ENCODE peak calls at places on chromosomes 13 and 19, in five cellular contexts. G is cardiac muscle cell, N is breast epithelium, V is PC-3, L is tibial artery. Q is an unnamed sample.

GRCh38 chr13:42969558-42970172 is 22.4 kb downstream of the EPSTI1 start:
- DNase-seq in G (peak), N (peak), V (peak), L (peak), Q (peak)

GRCh38 chr13:21106089-21106488 is 44.7 kb upstream of the LATS2 start:
- DNase-seq in G (no peak), N (no peak), V (peak), L (no peak), Q (peak)

GRCh38 chr13:35817642-35818576 is 313.3 kb downstream of the DCLK1 start:
- DNase-seq in G (no peak), N (no peak), V (no peak), L (no peak), Q (no peak)

GRCh38 chr13:43153436-43154082 is 130.2 kb downstream of the DNAJC15 start:
- DNase-seq in G (no peak), N (no peak), V (peak), L (no peak), Q (peak)

GRCh38 chr13:75437582-75438318 is 44.2 kb downstream of the TBC1D4 start:
- DNase-seq in G (peak), N (no peak), V (no peak), L (no peak), Q (peak)

GRCh38 chr19:3517638-3518037 is 11.5 kb downstream of the FZR1 start:
- DNase-seq in G (no peak), N (no peak), V (no peak), L (no peak), Q (no peak)

GRCh38 chr19:50514346-50515167 is 844 bp upstream of the ASPDH start:
- DNase-seq in G (peak), N (no peak), V (no peak), L (no peak), Q (no peak)

GRCh38 chr13:44303681-44304432 is 69.8 kb upstream of the SERP2 start:
- DNase-seq in G (no peak), N (peak), V (no peak), L (peak), Q (no peak)

GRCh38 chr19:16509141-16510061 is 13.2 kb downstream of the C19orf44 start:
- DNase-seq in G (no peak), N (no peak), V (no peak), L (peak), Q (peak)

GRCh38 chr19:34382471-34382870 is 17.5 kb downstream of the GPI start:
- DNase-seq in G (no peak), N (no peak), V (no peak), L (no peak), Q (no peak)

GRCh38 chr19:38928406-38929001 is 2.1 kb downstream of the SARS2 start:
- DNase-seq in G (no peak), N (no peak), V (no peak), L (no peak), Q (no peak)

GRCh38 chr13:99955107-99955746 is 16.3 kb downstream of the ZIC5 start:
- DNase-seq in G (no peak), N (no peak), V (no peak), L (no peak), Q (no peak)
- H3K4me3 ChIP-seq in G (no peak), N (no peak), V (no peak), L (no peak), Q (no peak)

GRCh38 chr13:112062619-112063308 is 4.2 kb upstream of the SOX1 start:
- DNase-seq in G (peak), N (no peak), V (no peak), L (no peak), Q (no peak)
- TF ChIP-seq CTCF in G (peak), N (no peak), V (no peak), L (no peak), Q (no peak)

GRCh38 chr13:110349239-110349638 is 42.2 kb downstream of the COL4A2 start:
- DNase-seq in G (no peak), N (no peak), V (no peak), L (no peak), Q (no peak)
- H3K4me3 ChIP-seq in G (no peak), N (no peak), V (no peak), L (no peak), Q (no peak)

DNA sequence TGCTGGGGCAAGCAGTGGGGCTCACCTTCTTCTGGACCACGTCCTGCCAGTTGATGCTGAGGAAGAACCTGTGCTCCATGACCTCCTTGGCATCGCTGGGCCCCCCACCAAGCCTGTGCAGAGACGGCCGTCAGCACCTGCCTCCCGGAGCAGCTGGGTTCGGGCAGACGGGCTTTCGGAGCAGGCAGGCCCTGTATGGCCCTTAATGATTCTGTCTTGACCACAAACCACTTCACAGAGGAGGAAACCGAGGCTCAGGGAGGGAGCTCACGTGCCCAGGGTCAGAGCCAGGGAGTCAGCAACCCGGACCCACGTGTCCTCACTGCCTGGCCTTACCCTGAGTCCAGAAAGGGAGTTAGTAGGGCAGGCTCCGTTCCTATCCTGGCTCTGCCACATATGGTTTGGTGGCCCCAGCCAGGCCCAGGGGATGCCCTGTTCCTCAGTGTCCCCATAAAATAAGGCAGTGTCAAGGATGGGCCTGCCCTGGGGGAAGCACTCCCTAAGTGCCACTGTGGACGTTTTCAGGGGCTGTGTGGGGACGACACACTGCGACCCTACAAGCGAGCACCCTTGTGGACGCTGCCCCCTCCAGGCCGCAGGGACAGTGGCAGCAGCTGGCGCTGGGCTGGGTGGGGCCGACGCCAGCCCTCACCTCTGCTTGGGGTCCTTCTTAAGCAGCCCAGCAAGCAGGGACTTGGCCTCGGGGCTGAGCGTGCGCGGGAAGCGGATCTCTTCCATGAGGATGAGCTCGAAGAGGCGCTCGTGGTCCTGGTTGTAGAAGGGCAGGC is 8.9 kb upstream of the CCNP start:
- DNase-seq in G (no peak), N (no peak), V (no peak), L (no peak), Q (no peak)
- TF ChIP-seq CTCF in G (no peak), N (no peak), V (peak), L (no peak), Q (peak)

GRCh38 chr19:13619203-13619632 is 112.9 kb upstream of the CACNA1A start:
- DNase-seq in G (no peak), N (no peak), V (no peak), L (no peak), Q (no peak)

GRCh38 chr19:13611596-13611995 is 105.3 kb upstream of the CACNA1A start:
- DNase-seq in G (no peak), N (no peak), V (no peak), L (no peak), Q (no peak)

GRCh38 chr19:13621413-13621812 is 115.1 kb upstream of the CACNA1A start:
- DNase-seq in G (no peak), N (peak), V (peak), L (no peak), Q (peak)

GRCh38 chr19:13613447-13613846 is 107.2 kb upstream of the CACNA1A start:
- DNase-seq in G (no peak), N (no peak), V (no peak), L (no peak), Q (no peak)

DNA sequence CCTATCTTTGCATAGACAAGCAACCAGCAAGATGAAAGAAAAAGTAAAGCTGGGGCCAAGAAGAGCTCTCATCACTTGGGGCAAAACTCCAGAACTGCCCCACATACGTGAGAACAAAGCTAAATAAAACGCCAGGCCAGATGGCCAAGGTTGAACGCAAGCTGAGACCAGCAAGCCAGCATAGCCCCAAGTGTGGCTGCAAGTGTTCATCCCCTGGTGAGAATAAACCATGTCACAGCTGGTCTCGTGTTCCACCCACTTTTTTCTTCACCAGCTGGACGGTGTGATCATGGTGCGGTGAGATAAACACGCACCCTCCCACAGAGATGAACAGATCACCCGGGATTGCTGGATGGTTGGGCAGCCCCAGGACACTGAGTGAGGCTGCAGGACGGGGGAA is 109.6 kb upstream of the CACNA1A start:
- DNase-seq in G (no peak), N (no peak), V (no peak), L (no peak), Q (no peak)
- H3K4me3 ChIP-seq in G (no peak), N (no peak), V (no peak), L (no peak), Q (no peak)

GRCh38 chr13:46577656-46578589 is 25.0 kb downstream of the LRCH1 start:
- DNase-seq in G (no peak), N (no peak), V (no peak), L (no peak), Q (no peak)
- TF ChIP-seq CTCF in G (no peak), N (no peak), V (no peak), L (no peak), Q (no peak)

GRCh38 chr19:2274937-2275535 is 6.9 kb downstream of the PEAK3 start:
- DNase-seq in G (peak), N (no peak), V (peak), L (peak), Q (peak)

GRCh38 chr19:2277138-2277537 is 4.8 kb downstream of the PEAK3 start:
- DNase-seq in G (no peak), N (no peak), V (no peak), L (no peak), Q (no peak)

GRCh38 chr19:2276429-2276989 is 5.5 kb downstream of the PEAK3 start:
- DNase-seq in G (no peak), N (no peak), V (no peak), L (no peak), Q (no peak)

GRCh38 chr19:2274185-2274711 is 7.7 kb downstream of the PEAK3 start:
- DNase-seq in G (no peak), N (no peak), V (no peak), L (no peak), Q (no peak)

GRCh38 chr19:2275588-2276428 is 6.2 kb downstream of the PEAK3 start:
- DNase-seq in G (no peak), N (no peak), V (no peak), L (no peak), Q (no peak)
- H3K4me3 ChIP-seq in G (no peak), N (no peak), V (no peak), L (no peak), Q (no peak)

DNA sequence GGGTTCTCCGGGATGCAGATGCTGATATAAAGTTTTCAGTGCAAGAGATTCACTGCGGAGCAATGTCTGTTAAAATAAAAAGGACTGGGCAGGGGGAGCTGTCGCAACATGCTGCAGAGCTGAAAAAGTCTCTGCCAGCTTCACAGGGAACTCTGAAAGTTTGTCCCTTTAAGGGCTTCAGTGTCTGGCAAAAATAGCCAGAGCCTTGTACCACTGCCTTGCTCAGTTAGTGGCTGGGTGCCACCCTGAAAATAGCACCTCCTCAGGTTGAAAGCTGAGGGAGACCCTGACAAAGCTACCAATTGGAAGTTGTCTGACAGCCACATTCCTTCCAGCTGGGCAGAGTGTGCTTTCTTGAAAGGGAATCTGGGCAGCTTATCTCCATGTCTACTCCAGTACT is 3.0 kb upstream of the NDFIP2 start:
- DNase-seq in G (peak), N (no peak), V (no peak), L (no peak), Q (no peak)
- TF ChIP-seq CTCF in G (no peak), N (no peak), V (no peak), L (no peak), Q (no peak)

DNA sequence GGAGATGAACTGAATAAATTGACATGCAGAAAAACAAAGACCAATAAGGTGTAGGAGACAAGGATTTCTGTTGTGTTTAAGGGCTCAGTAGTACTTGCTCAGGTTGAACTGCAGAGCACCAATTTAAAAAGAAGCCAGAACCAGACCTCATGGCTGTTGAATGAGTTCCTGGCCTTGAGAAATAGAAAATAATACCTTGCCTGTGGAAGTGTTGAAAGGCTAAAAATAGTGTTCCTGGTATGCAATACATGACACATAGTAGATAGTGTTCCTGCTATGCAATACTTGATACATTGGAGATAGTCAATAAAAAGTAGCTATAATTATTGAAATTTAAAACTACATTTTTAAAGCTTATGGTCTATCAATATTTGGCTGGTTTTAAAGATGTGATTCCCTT is 595.8 kb downstream of the PCDH9 start:
- DNase-seq in G (peak), N (no peak), V (no peak), L (no peak), Q (peak)
- H3K4me3 ChIP-seq in G (no peak), N (no peak), V (no peak), L (no peak), Q (no peak)

Q was measured in fibroblast of pulmonary artery.